ENCODE peak calls at places on chromosomes 3 and 15, in seven cellular contexts. T, P, O, V, W, B and E are unnamed samples.
A peak's percentile ranks its signal among the peaks of the same experiment; 100 is the strongest.

GRCh38 chr3:176275538-176275937 is 921.7 kb downstream of the TBL1XR1 start:
- DNase-seq in O (no peak), B (no peak), T (no peak), W (no peak), P (no peak), V (no peak), E (no peak)

GRCh38 chr3:152466784-152467183 is 198.1 kb downstream of the MBNL1 start:
- DNase-seq in W (peak; percentile 69), V (no peak), O (peak; percentile 23), T (peak; percentile 51), B (no peak), P (peak; percentile 87), E (no peak)

GRCh38 chr15:90382305-90382704 is 5.7 kb upstream of the IQGAP1 start:
- DNase-seq in T (no peak), O (no peak), W (no peak), B (no peak), P (no peak), V (no peak), E (no peak)

GRCh38 chr3:39166134-39166710 is 12.8 kb upstream of the CSRNP1 start:
- DNase-seq in O (peak; percentile 68), T (peak; percentile 43), W (peak; percentile 41), V (no peak), P (peak; percentile 92), B (no peak), E (no peak)

GRCh38 chr15:68619303-68619698 is 40.5 kb downstream of the CORO2B start:
- DNase-seq in O (no peak), W (no peak), P (no peak), V (no peak), T (no peak), B (no peak), E (no peak)

GRCh38 chr3:44467241-44467640 is 10.2 kb downstream of the ZNF445 start:
- DNase-seq in T (no peak), P (no peak), B (no peak), V (no peak), W (no peak), O (no peak), E (no peak)

GRCh38 chr3:171162986-171163723 is 136.6 kb upstream of the SLC2A2 start:
- DNase-seq in W (peak; percentile 64), B (no peak), O (no peak), V (no peak), P (peak; percentile 51), T (no peak), E (no peak)

GRCh38 chr3:8286749-8287148 is 214.9 kb upstream of the LMCD1 start:
- DNase-seq in B (no peak), O (no peak), T (no peak), V (no peak), P (no peak), W (no peak), E (no peak)